ENCODE peak calls at places on chromosome 4, in six cellular contexts. E is sigmoid colon; C is HCEC 1CT; Z is activated CD8-positive, alpha-beta memory T cell treated with anti-CD3 and anti-CD28 coated beads, Interleukin-2, amount 50 U/mL, for 48 hours; T is cardiac septum; I is right cardiac atrium. B is an unnamed sample.

GRCh38 chr4:139774759-139775487 is 109.3 kb downstream of the MGST2 start:
- DNase-seq in C (no peak), Z (no peak), E (no peak), I (no peak), T (no peak), B (no peak)

GRCh38 chr4:16818005-16818404 is 80.4 kb downstream of the LDB2 start:
- DNase-seq in I (no peak), Z (no peak), E (no peak), T (no peak), C (no peak), B (no peak)

GRCh38 chr4:147362868-147363440 is 117.9 kb upstream of the EDNRA start:
- DNase-seq in I (peak), Z (no peak), T (peak), C (peak), E (peak), B (no peak)

GRCh38 chr4:165662341-165662740 is 210.7 kb upstream of the TLL1 start:
- DNase-seq in T (no peak), E (no peak), Z (no peak), I (no peak), C (no peak), B (no peak)

GRCh38 chr4:1898007-1898406 is 26.8 kb downstream of the NSD2 start:
- DNase-seq in C (no peak), Z (no peak), T (no peak), E (peak), I (no peak), B (no peak)

GRCh38 chr4:145414224-145414623 is 67.4 kb upstream of the SMAD1 start:
- DNase-seq in E (no peak), I (no peak), Z (no peak), T (no peak), C (no peak), B (no peak)

GRCh38 chr4:28555851-28556250 is 1695.2 kb downstream of the STIM2 start:
- DNase-seq in C (no peak), E (no peak), Z (no peak), I (no peak), T (no peak), B (no peak)

GRCh38 chr4:24262084-24262483 is 322.3 kb downstream of the DHX15 start:
- DNase-seq in C (no peak), T (no peak), E (no peak), Z (no peak), I (no peak), B (no peak)

GRCh38 chr4:118955515-118955914 is 66.9 kb downstream of the SYNPO2 start:
- DNase-seq in T (no peak), C (peak), E (no peak), I (no peak), Z (no peak), B (no peak)

GRCh38 chr4:90142091-90142490 is 14.9 kb downstream of the CCSER1 start:
- DNase-seq in T (no peak), I (no peak), Z (no peak), E (no peak), C (no peak), B (no peak)

GRCh38 chr4:127604949-127605709 is 27.6 kb upstream of the INTU start:
- DNase-seq in E (no peak), I (no peak), Z (no peak), T (no peak), C (peak), B (no peak)

GRCh38 chr4:127575888-127576287 is 56.9 kb upstream of the INTU start:
- DNase-seq in E (no peak), C (no peak), T (no peak), Z (no peak), I (no peak), B (no peak)

GRCh38 chr4:72954811-72955210 is 114.7 kb downstream of the COX18 start:
- DNase-seq in C (no peak), Z (no peak), I (no peak), T (no peak), E (no peak), B (no peak)

GRCh38 chr4:24470681-24471622 is 113.4 kb downstream of the DHX15 start:
- DNase-seq in T (no peak), I (peak), E (peak), Z (peak), C (peak), B (no peak)